ENCODE peak calls at places on chromosomes 6 and 20, in five cellular contexts. Q is T-helper 9 cell, K is 8988T, T is hippocampal formation, Z is GM23248. R is an unnamed sample.

GRCh38 chr6:52284131-52284459 is 447 bp downstream of the MCM3 start:
- DNase-seq in T (no peak), Z (peak), Q (no peak), K (no peak), R (peak)

GRCh38 chr6:42745083-42745637 is 743 bp downstream of the TBCC start:
- DNase-seq in K (no peak), T (no peak), Z (peak), Q (peak), R (peak)

GRCh38 chr20:33282991-33283555 is at the start of gene BPIFB1:
- DNase-seq in K (no peak), Q (no peak), T (no peak), Z (no peak), R (no peak)

GRCh38 chr6:15800821-15801617 is 138.2 kb upstream of the DTNBP1 start:
- DNase-seq in Z (peak), Q (no peak), K (no peak), T (no peak), R (no peak)

GRCh38 chr20:43942213-43942590 is 27.6 kb downstream of the TOX2 start:
- DNase-seq in Q (no peak), Z (no peak), T (no peak), K (no peak), R (no peak)

GRCh38 chr6:159109391-159109790 is 59.8 kb upstream of the FNDC1 start:
- DNase-seq in K (no peak), Q (no peak), T (no peak), Z (no peak), R (no peak)

GRCh38 chr20:62736407-62737071 is 27.9 kb downstream of the NTSR1 start:
- DNase-seq in Q (no peak), Z (no peak), K (no peak), T (no peak), R (no peak)

GRCh38 chr6:82711105-82711829 is 347.6 kb downstream of the TPBG start:
- DNase-seq in T (peak), Z (peak), Q (no peak), K (no peak), R (no peak)

GRCh38 chr6:44219053-44219814 is 2.5 kb downstream of the MYMX start:
- DNase-seq in Q (no peak), T (no peak), Z (peak), K (peak), R (peak)

GRCh38 chr6:99612551-99613397 is 6.1 kb downstream of the PRDM13 start:
- DNase-seq in Z (no peak), T (no peak), Q (no peak), K (no peak), R (no peak)

GRCh38 chr20:1389703-1390385 is 3.0 kb downstream of the FKBP1A start:
- DNase-seq in T (no peak), Z (peak), Q (no peak), K (no peak), R (no peak)

GRCh38 chr6:166620478-166621113 is 6.5 kb downstream of the RPS6KA2 start:
- DNase-seq in K (no peak), Q (no peak), Z (peak), T (no peak), R (no peak)

GRCh38 chr6:32108094-32108627 is 977 bp downstream of the TNXB start:
- DNase-seq in Q (no peak), K (no peak), T (no peak), Z (peak), R (no peak)